ENCODE peak calls at places on chromosome 2, in nine cellular contexts. A is RKO; K is stromal cell of bone marrow; U is endothelial cell; J is A549; I is GDM1; O is skeletal muscle cell; V is head of caudate nucleus; P is activated CD8-positive, alpha-beta T cell treated with anti-CD3 and anti-CD28 coated beads, Interleukin-2, amount 10 ng/mL, durations not matched to agents 7 days and 5 days. G is an unnamed sample.

GRCh38 chr2:167122389-167122788 is 234.1 kb downstream of the XIRP2 start:
- DNase-seq in A (no peak), K (no peak), U (no peak), J (no peak), I (peak; percentile 10), O (no peak), V (no peak), P (no peak), G (no peak)

GRCh38 chr2:36367497-36368353 is 12.1 kb downstream of the CRIM1 start:
- DNase-seq in A (no peak), K (no peak), U (no peak), J (no peak), I (no peak), O (no peak), V (no peak), P (no peak), G (no peak)

GRCh38 chr2:225041871-225042799 is at the start of gene DOCK10:
- DNase-seq in A (no peak), K (no peak), U (peak; percentile 45), J (peak; percentile 21), I (no peak), O (peak; percentile 19), V (peak; percentile 77), P (peak; percentile 60), G (no peak)

GRCh38 chr2:72940786-72941185 is 23.5 kb downstream of the EMX1 start:
- DNase-seq in A (no peak), K (peak; percentile 9), U (no peak), J (no peak), I (no peak), O (peak; percentile 22), V (no peak), P (no peak), G (peak; percentile 13)

GRCh38 chr2:85886585-85886984 is 2.2 kb downstream of the ST3GAL5 start:
- DNase-seq in A (peak; percentile 87), K (peak; percentile 95), U (no peak), J (no peak), I (peak; percentile 71), O (peak; percentile 91), V (peak; percentile 53), P (peak; percentile 48), G (no peak)

GRCh38 chr2:37189452-37190153 is 1.1 kb upstream of the SULT6B1 start:
- DNase-seq in A (peak; percentile 90), K (peak; percentile 80), U (no peak), J (peak; percentile 64), I (peak; percentile 3), O (peak; percentile 84), V (no peak), P (no peak), G (peak; percentile 84)

GRCh38 chr2:112021781-112022231 is 33.3 kb upstream of the TMEM87B start:
- DNase-seq in A (peak; percentile 51), K (peak; percentile 36), U (no peak), J (no peak), I (no peak), O (no peak), V (no peak), P (no peak), G (no peak)

GRCh38 chr2:238267341-238267710 is 21.1 kb downstream of the PER2 start:
- DNase-seq in A (no peak), K (no peak), U (no peak), J (no peak), I (no peak), O (no peak), V (no peak), P (no peak), G (no peak)

GRCh38 chr2:73069855-73070650 is 1.5 kb downstream of the SFXN5 start:
- DNase-seq in A (peak; percentile 48), K (no peak), U (no peak), J (no peak), I (no peak), O (no peak), V (no peak), P (no peak), G (no peak)

GRCh38 chr2:108428286-108429009 is 20.6 kb upstream of the GCC2 start:
- DNase-seq in A (no peak), K (peak; percentile 24), U (no peak), J (no peak), I (no peak), O (no peak), V (no peak), P (no peak), G (no peak)

GRCh38 chr2:1647417-1648240 is 96.7 kb downstream of the PXDN start:
- DNase-seq in A (no peak), K (no peak), U (no peak), J (no peak), I (no peak), O (no peak), V (no peak), P (no peak), G (no peak)

GRCh38 chr2:196171946-196172345 is 568 bp upstream of the STK17B start:
- DNase-seq in A (no peak), K (no peak), U (no peak), J (no peak), I (no peak), O (no peak), V (no peak), P (no peak), G (no peak)

GRCh38 chr2:99957724-99958123 is 184.7 kb downstream of the AFF3 start:
- DNase-seq in A (no peak), K (no peak), U (no peak), J (no peak), I (no peak), O (no peak), V (no peak), P (no peak), G (peak; percentile 32)

GRCh38 chr2:69946351-69947077 is 14.9 kb downstream of the ASPRV1 start:
- DNase-seq in A (peak; percentile 51), K (peak; percentile 21), U (no peak), J (peak; percentile 60), I (peak; percentile 31), O (no peak), V (no peak), P (peak; percentile 82), G (peak; percentile 31)

GRCh38 chr2:170969872-170970271 is 40.8 kb downstream of the GORASP2 start:
- DNase-seq in A (no peak), K (no peak), U (no peak), J (no peak), I (no peak), O (no peak), V (no peak), P (no peak), G (no peak)

GRCh38 chr2:9814129-9814868 is 29.0 kb upstream of the TAF1B start:
- DNase-seq in A (no peak), K (no peak), U (no peak), J (no peak), I (no peak), O (no peak), V (no peak), P (no peak), G (no peak)

GRCh38 chr2:138641277-138641676 is 138.9 kb downstream of the NXPH2 start:
- DNase-seq in A (no peak), K (no peak), U (no peak), J (no peak), I (no peak), O (no peak), V (no peak), P (no peak), G (no peak)

GRCh38 chr2:214628091-214628490 is 181.4 kb downstream of the BARD1 start:
- DNase-seq in A (no peak), K (no peak), U (no peak), J (no peak), I (no peak), O (no peak), V (no peak), P (no peak), G (peak; percentile 11)

GRCh38 chr2:20048488-20049443 is 2.7 kb downstream of the LAPTM4A start:
- DNase-seq in A (no peak), K (no peak), U (no peak), J (no peak), I (no peak), O (no peak), V (no peak), P (no peak), G (no peak)

GRCh38 chr2:65991332-65991731 is 443.6 kb upstream of the MEIS1 start:
- DNase-seq in A (no peak), K (no peak), U (no peak), J (no peak), I (no peak), O (no peak), V (no peak), P (no peak), G (no peak)

GRCh38 chr2:223537669-223538601 is 64.2 kb downstream of the SCG2 start:
- DNase-seq in A (no peak), K (no peak), U (no peak), J (no peak), I (no peak), O (no peak), V (no peak), P (no peak), G (peak; percentile 28)

GRCh38 chr2:238919307-238919706 is 71.4 kb downstream of the TWIST2 start:
- DNase-seq in A (no peak), K (no peak), U (no peak), J (no peak), I (no peak), O (no peak), V (no peak), P (no peak), G (no peak)

GRCh38 chr2:217325810-217326209 is 465.9 kb upstream of the TNP1 start:
- DNase-seq in A (no peak), K (no peak), U (no peak), J (no peak), I (no peak), O (no peak), V (no peak), P (no peak), G (no peak)

GRCh38 chr2:134359367-134360081 is 105.7 kb downstream of the MGAT5 start:
- DNase-seq in A (no peak), K (no peak), U (no peak), J (no peak), I (no peak), O (no peak), V (no peak), P (no peak), G (no peak)

GRCh38 chr2:240868286-240869108 is at the start of gene AGXT:
- DNase-seq in A (no peak), K (no peak), U (no peak), J (no peak), I (no peak), O (peak; percentile 21), V (no peak), P (no peak), G (no peak)

GRCh38 chr2:177598321-177598922 is 205.8 kb downstream of the AGPS start:
- DNase-seq in A (no peak), K (peak; percentile 57), U (no peak), J (no peak), I (no peak), O (peak; percentile 52), V (no peak), P (no peak), G (peak; percentile 75)

GRCh38 chr2:103363639-103364038 is 601.8 kb downstream of the TMEM182 start:
- DNase-seq in A (no peak), K (no peak), U (no peak), J (no peak), I (no peak), O (no peak), V (no peak), P (no peak), G (no peak)

GRCh38 chr2:219308142-219309093 is 783 bp downstream of the PTPRN start:
- DNase-seq in A (peak; percentile 63), K (peak; percentile 30), U (peak; percentile 91), J (peak; percentile 70), I (peak; percentile 18), O (peak; percentile 45), V (peak; percentile 69), P (peak; percentile 83), G (no peak)

GRCh38 chr2:212311807-212312404 is 226.7 kb downstream of the ERBB4 start:
- DNase-seq in A (no peak), K (no peak), U (no peak), J (no peak), I (no peak), O (no peak), V (no peak), P (no peak), G (no peak)

GRCh38 chr2:29110916-29111315 is 4.3 kb upstream of the CLIP4 start:
- DNase-seq in A (no peak), K (no peak), U (no peak), J (no peak), I (no peak), O (no peak), V (no peak), P (no peak), G (no peak)

GRCh38 chr2:159051656-159052055 is 83.2 kb downstream of the TANC1 start:
- DNase-seq in A (no peak), K (no peak), U (no peak), J (no peak), I (no peak), O (peak; percentile 49), V (no peak), P (no peak), G (no peak)

G was measured in astrocyte of the cerebellum.